ENCODE peak calls at places on chromosomes 4 and X, in four cellular contexts. One of them, this sample, is unnamed.

GRCh38 chrX:106718709-106719108 is 7.8 kb upstream of the RNF128 start:
- DNase-seq in astrocyte of the spinal cord: no peak
- DNase-seq in activated CD8-positive, alpha-beta memory T cell treated with anti-CD3 and anti-CD28 coated beads, Interleukin-2, amount 10 ng/mL, durations not matched to agents 7 days and 5 days: no peak
- DNase-seq in T47D: no peak
- DNase-seq in this sample: no peak

GRCh38 chr4:160142579-160142978 is 1039.7 kb downstream of the RAPGEF2 start:
- DNase-seq in astrocyte of the spinal cord: no peak
- DNase-seq in activated CD8-positive, alpha-beta memory T cell treated with anti-CD3 and anti-CD28 coated beads, Interleukin-2, amount 10 ng/mL, durations not matched to agents 7 days and 5 days: no peak
- DNase-seq in T47D: no peak
- DNase-seq in this sample: no peak

GRCh38 chr4:137711502-137711901 is 179.2 kb upstream of the PCDH18 start:
- DNase-seq in astrocyte of the spinal cord: no peak
- DNase-seq in activated CD8-positive, alpha-beta memory T cell treated with anti-CD3 and anti-CD28 coated beads, Interleukin-2, amount 10 ng/mL, durations not matched to agents 7 days and 5 days: no peak
- DNase-seq in T47D: no peak
- DNase-seq in this sample: no peak

GRCh38 chr4:15362541-15362940 is 65.3 kb upstream of the C1QTNF7 start:
- DNase-seq in astrocyte of the spinal cord: no peak
- DNase-seq in activated CD8-positive, alpha-beta memory T cell treated with anti-CD3 and anti-CD28 coated beads, Interleukin-2, amount 10 ng/mL, durations not matched to agents 7 days and 5 days: no peak
- DNase-seq in T47D: no peak
- DNase-seq in this sample: no peak

GRCh38 chr4:46950826-46951225 is 41.8 kb upstream of the COX7B2 start:
- DNase-seq in astrocyte of the spinal cord: no peak
- DNase-seq in activated CD8-positive, alpha-beta memory T cell treated with anti-CD3 and anti-CD28 coated beads, Interleukin-2, amount 10 ng/mL, durations not matched to agents 7 days and 5 days: no peak
- DNase-seq in T47D: no peak
- DNase-seq in this sample: no peak

GRCh38 chr4:144667500-144667899 is 21.5 kb downstream of the HHIP start:
- DNase-seq in astrocyte of the spinal cord: peak; percentile 35
- DNase-seq in activated CD8-positive, alpha-beta memory T cell treated with anti-CD3 and anti-CD28 coated beads, Interleukin-2, amount 10 ng/mL, durations not matched to agents 7 days and 5 days: no peak
- DNase-seq in T47D: no peak
- DNase-seq in this sample: no peak

GRCh38 chrX:134849390-134849789 is 141.4 kb upstream of the SMIM10 start:
- DNase-seq in astrocyte of the spinal cord: peak; percentile 6
- DNase-seq in activated CD8-positive, alpha-beta memory T cell treated with anti-CD3 and anti-CD28 coated beads, Interleukin-2, amount 10 ng/mL, durations not matched to agents 7 days and 5 days: no peak
- DNase-seq in T47D: no peak
- DNase-seq in this sample: no peak

GRCh38 chrX:50202539-50202938 is 1.7 kb upstream of the AKAP4 start:
- DNase-seq in astrocyte of the spinal cord: no peak
- DNase-seq in activated CD8-positive, alpha-beta memory T cell treated with anti-CD3 and anti-CD28 coated beads, Interleukin-2, amount 10 ng/mL, durations not matched to agents 7 days and 5 days: no peak
- DNase-seq in T47D: no peak
- DNase-seq in this sample: no peak

GRCh38 chrX:151974336-151975227 is at the start of gene GABRE:
- DNase-seq in astrocyte of the spinal cord: peak; percentile 50
- DNase-seq in activated CD8-positive, alpha-beta memory T cell treated with anti-CD3 and anti-CD28 coated beads, Interleukin-2, amount 10 ng/mL, durations not matched to agents 7 days and 5 days: no peak
- DNase-seq in T47D: no peak
- DNase-seq in this sample: peak; percentile 79

GRCh38 chr4:2281575-2282343 is 19.9 kb upstream of the MXD4 start:
- DNase-seq in astrocyte of the spinal cord: no peak
- DNase-seq in activated CD8-positive, alpha-beta memory T cell treated with anti-CD3 and anti-CD28 coated beads, Interleukin-2, amount 10 ng/mL, durations not matched to agents 7 days and 5 days: peak; percentile 90
- DNase-seq in T47D: no peak
- DNase-seq in this sample: no peak

GRCh38 chrX:31819455-31819854 is 747.6 kb upstream of the FTHL17 start:
- DNase-seq in astrocyte of the spinal cord: no peak
- DNase-seq in activated CD8-positive, alpha-beta memory T cell treated with anti-CD3 and anti-CD28 coated beads, Interleukin-2, amount 10 ng/mL, durations not matched to agents 7 days and 5 days: no peak
- DNase-seq in T47D: no peak
- DNase-seq in this sample: no peak

This sample was measured in upper lobe of right lung.